ENCODE peak calls at places on chromosomes 12 and 14, in seven cellular contexts. Z, X, M, F, U, R and K are unnamed samples.

GRCh38 chr12:84056-84455 is 17.5 kb downstream of the IQSEC3 start:
- DNase-seq in F (no peak), X (no peak), U (no peak), Z (no peak), M (no peak), R (no peak), K (no peak)

GRCh38 chr14:89308232-89308959 is 108.6 kb downstream of the FOXN3 start:
- DNase-seq in U (no peak), M (no peak), F (peak; percentile 25), Z (no peak), X (no peak), R (no peak), K (no peak)

GRCh38 chr12:86154620-86155019 is 101.6 kb downstream of the MGAT4C start:
- DNase-seq in Z (no peak), M (no peak), U (no peak), X (no peak), F (no peak), R (no peak), K (no peak)

GRCh38 chr12:103469716-103470115 is 26.1 kb downstream of the C12orf42 start:
- DNase-seq in U (no peak), Z (no peak), X (no peak), R (no peak), M (no peak), F (no peak), K (no peak)

GRCh38 chr12:114668905-114669304 is 15.1 kb downstream of the TBX3 start:
- DNase-seq in R (no peak), U (no peak), X (no peak), Z (no peak), M (no peak), F (no peak), K (no peak)

GRCh38 chr12:110928700-110929099 is 8.3 kb upstream of the MYL2 start:
- DNase-seq in M (no peak), U (peak; percentile 43), F (no peak), Z (no peak), X (no peak), R (no peak), K (no peak)

GRCh38 chr12:851343-851742 is 98.2 kb downstream of the RAD52 start:
- DNase-seq in F (no peak), Z (no peak), R (no peak), M (no peak), X (no peak), U (no peak), K (no peak)

GRCh38 chr12:80702889-80703605 is 4.4 kb upstream of the MYF6 start:
- DNase-seq in X (no peak), M (no peak), F (no peak), R (no peak), Z (no peak), U (no peak), K (peak; percentile 25)

GRCh38 chr14:61927521-61927920 is 165.3 kb downstream of the SNAPC1 start:
- DNase-seq in F (no peak), M (no peak), Z (no peak), X (no peak), U (no peak), R (no peak), K (no peak)

GRCh38 chr14:85573406-85573805 is 43.5 kb downstream of the FLRT2 start:
- DNase-seq in U (no peak), X (no peak), R (no peak), Z (no peak), M (no peak), F (no peak), K (no peak)

GRCh38 chr12:112894128-112894527 is 12.6 kb upstream of the OAS1 start:
- DNase-seq in U (no peak), R (no peak), X (no peak), F (no peak), M (no peak), Z (no peak), K (no peak)

GRCh38 chr14:99513946-99514551 is 32.8 kb downstream of the CCNK start:
- DNase-seq in U (peak; percentile 62), X (no peak), F (no peak), R (no peak), M (peak; percentile 11), Z (no peak), K (no peak)

GRCh38 chr14:49898485-49898884 is 5.6 kb downstream of the ARF6 start:
- DNase-seq in Z (no peak), X (no peak), M (no peak), R (no peak), F (no peak), U (no peak), K (no peak)

GRCh38 chr14:67239582-67239981 is 1.7 kb upstream of the PALS1 start:
- DNase-seq in F (no peak), M (no peak), X (no peak), Z (no peak), R (no peak), U (no peak), K (no peak)

GRCh38 chr12:105032703-105033357 is 46.7 kb downstream of the NOPCHAP1 start:
- DNase-seq in X (no peak), R (no peak), F (no peak), Z (no peak), U (no peak), M (no peak), K (no peak)

GRCh38 chr12:40241741-40242140 is 16.9 kb downstream of the LRRK2 start:
- DNase-seq in X (no peak), Z (no peak), M (no peak), F (no peak), R (no peak), U (no peak), K (no peak)

GRCh38 chr14:102835959-102836358 is 58.7 kb downstream of the TRAF3 start:
- DNase-seq in M (no peak), U (no peak), Z (no peak), R (no peak), F (no peak), X (no peak), K (no peak)

GRCh38 chr12:122230798-122231197 is 4.9 kb upstream of the DIABLO start:
- DNase-seq in R (no peak), F (no peak), Z (no peak), U (no peak), X (no peak), M (no peak), K (no peak)

DNA sequence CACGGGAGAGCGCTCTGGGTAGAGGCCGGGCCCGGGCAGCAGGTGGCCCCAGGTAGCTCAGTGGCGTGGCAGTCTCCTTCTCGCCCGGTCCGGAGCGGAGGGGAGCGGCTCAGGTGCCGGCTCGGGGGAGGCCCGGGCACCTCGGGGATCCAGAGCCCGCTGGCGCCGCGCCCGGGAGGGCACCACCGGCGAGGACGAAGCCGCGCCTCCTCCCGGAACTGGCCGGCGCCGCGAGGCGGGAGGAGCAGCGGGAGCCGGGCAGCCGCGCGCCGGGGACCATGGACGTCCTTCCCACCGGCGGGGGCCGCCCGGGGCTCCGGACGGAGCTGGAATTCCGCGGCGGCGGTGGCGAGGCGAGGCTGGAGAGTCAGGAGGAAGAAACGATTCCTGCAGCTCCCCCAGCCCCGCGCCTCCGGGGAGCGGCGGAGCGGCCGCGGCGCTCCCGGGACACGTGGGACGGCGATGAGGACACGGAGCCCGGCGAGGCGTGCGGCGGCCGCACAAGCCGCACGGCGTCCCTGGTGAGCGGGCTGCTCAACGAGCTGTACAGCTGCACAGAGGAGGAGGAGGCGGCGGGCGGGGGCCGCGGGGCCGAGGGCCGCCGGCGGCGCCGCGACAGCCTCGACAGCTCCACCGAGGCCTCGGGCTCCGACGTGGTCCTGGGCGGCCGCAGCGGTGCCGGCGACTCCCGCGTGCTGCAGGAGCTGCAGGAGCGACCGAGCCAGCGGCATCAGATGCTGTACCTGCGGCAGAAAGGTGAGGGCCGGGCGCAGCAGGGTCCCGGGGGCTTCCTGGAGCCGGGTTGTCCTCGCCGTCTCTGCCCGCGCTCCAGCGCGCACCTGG is 21.5 kb upstream of the GNS start:
- DNase-seq in U (peak; percentile 72), F (peak; percentile 41), R (peak; percentile 46), X (peak; percentile 70), Z (peak; percentile 32), M (peak; percentile 53), K (peak; percentile 91)
- TF ChIP-seq CTCF in U (no peak), F (no peak), R (no peak), X (no peak), Z (peak; percentile 37), M (no peak), K (peak; percentile 23)

GRCh38 chr12:118271770-118272417 is 100.8 kb downstream of the TAOK3 start:
- DNase-seq in M (no peak), Z (no peak), F (no peak), X (no peak), U (no peak), R (no peak), K (no peak)

GRCh38 chr12:118271199-118271598 is 101.5 kb downstream of the TAOK3 start:
- DNase-seq in U (no peak), R (no peak), X (no peak), Z (no peak), F (no peak), M (no peak), K (no peak)

DNA sequence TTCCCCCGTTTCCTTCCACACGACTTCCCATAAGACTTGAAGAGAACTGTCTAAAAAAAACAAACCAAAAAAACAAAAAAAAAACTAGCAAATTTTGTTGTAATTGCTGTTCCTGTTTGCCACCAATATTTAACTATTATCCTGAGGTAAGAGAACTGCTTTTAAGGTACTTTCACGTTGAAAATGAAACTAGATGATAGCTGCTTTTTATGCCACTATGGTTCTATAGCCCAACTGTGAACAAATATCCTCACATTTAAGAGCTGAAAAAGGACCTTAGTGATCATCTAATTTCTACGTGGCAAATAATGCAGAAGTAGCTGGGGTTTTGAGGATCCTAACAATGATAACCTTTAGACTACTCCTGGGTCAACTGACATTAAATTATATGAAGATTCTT is 98.6 kb downstream of the TAOK3 start:
- DNase-seq in U (no peak), Z (no peak), M (no peak), X (no peak), R (no peak), F (no peak), K (no peak)
- TF ChIP-seq CTCF in U (no peak), Z (no peak), M (no peak), X (no peak), R (no peak), F (no peak), K (no peak)

GRCh38 chr12:77617818-77618217 is 212.9 kb upstream of the NAV3 start:
- DNase-seq in Z (no peak), F (no peak), R (no peak), U (no peak), M (no peak), X (no peak), K (no peak)

GRCh38 chr12:77615331-77615730 is 215.4 kb upstream of the NAV3 start:
- DNase-seq in Z (no peak), U (no peak), F (no peak), R (no peak), M (peak; percentile 18), X (no peak), K (no peak)
- TF ChIP-seq CTCF in Z (peak; percentile 5), U (no peak), F (no peak), R (peak; percentile 42), M (peak; percentile 13), X (no peak), K (no peak)

DNA sequence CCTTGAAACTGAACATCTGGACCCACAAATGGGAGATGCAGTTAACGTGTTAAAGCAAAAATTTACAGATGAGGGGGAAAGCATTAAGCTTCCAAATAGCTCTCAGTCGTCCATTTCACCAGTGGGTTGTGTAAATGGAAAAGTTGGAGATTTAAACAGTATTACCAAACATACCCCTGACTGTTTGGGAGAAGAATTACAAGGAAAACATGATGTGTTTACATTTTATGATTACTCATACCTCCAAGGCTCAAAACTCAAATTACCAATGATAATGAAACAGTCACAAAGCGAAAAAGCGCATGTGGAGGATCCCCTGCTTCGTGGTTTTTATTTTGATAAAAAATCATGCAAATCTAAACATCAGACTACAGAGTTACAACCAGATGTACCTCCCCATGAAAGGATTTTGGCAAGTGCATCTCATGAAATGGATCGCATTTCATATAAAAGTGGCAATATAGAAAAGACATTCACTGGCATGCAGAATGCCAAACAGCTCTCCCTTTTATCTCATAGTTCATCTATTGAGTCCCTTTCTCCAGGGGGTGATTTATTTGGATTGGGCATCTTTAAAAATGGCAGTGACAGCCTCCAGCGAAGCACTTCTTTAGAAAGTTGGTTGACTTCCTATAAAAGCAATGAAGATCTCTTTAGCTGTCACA is 116.6 kb upstream of the NPAS3 start:
- DNase-seq in R (no peak), U (no peak), F (no peak), Z (no peak), X (no peak), M (no peak), K (no peak)
- TF ChIP-seq CTCF in R (no peak), U (no peak), F (no peak), Z (no peak), X (no peak), M (no peak), K (no peak)